ENCODE peak calls at places on chromosomes 5 and 9, in seven cellular contexts. A, I, B, S, O, R and D are unnamed samples.

GRCh38 chr9:111050819-111051218 is 12.5 kb upstream of the LPAR1 start:
- DNase-seq in S (peak), A (peak), I (no peak), O (no peak), R (no peak), B (peak), D (no peak)

GRCh38 chr9:96556701-96557461 is 62.8 kb downstream of the CDC14B start:
- DNase-seq in S (no peak), A (no peak), O (no peak), I (no peak), B (peak), R (no peak), D (no peak)

GRCh38 chr5:170603578-170604565 is 100.1 kb downstream of the KCNIP1 start:
- DNase-seq in B (peak), A (peak), O (peak), S (peak), I (no peak), R (peak), D (peak)

GRCh38 chr9:91029621-91030361 is 228.2 kb downstream of the SYK start:
- DNase-seq in O (no peak), B (no peak), I (no peak), A (no peak), S (no peak), R (no peak), D (no peak)

GRCh38 chr5:132768485-132768868 is 8.6 kb downstream of the SEPTIN8 start:
- DNase-seq in A (no peak), R (no peak), B (no peak), O (no peak), S (no peak), I (no peak), D (no peak)

GRCh38 chr5:135053278-135053677 is 19.2 kb upstream of the PITX1 start:
- DNase-seq in S (no peak), R (no peak), O (no peak), A (no peak), B (no peak), I (no peak), D (no peak)

GRCh38 chr9:37408933-37409710 is 13.4 kb upstream of the GRHPR start:
- DNase-seq in O (no peak), R (no peak), B (no peak), S (no peak), I (peak), A (no peak), D (peak)

GRCh38 chr5:164422400-164422799 is 917.0 kb downstream of the MAT2B start:
- DNase-seq in O (peak), S (no peak), B (peak), I (no peak), A (peak), R (no peak), D (no peak)

GRCh38 chr5:151038801-151039238 is 18.4 kb downstream of the GPX3 start:
- DNase-seq in A (peak), I (no peak), S (no peak), O (no peak), R (no peak), B (peak), D (no peak)

GRCh38 chr5:54311178-54311811 is 922 bp upstream of the ARL15 start:
- DNase-seq in A (peak), B (peak), S (peak), O (no peak), R (peak), I (no peak), D (no peak)

GRCh38 chr9:126471084-126471611 is 142.6 kb upstream of the LMX1B start:
- DNase-seq in B (peak), S (peak), O (no peak), I (peak), A (peak), R (no peak), D (peak)

GRCh38 chr5:168929656-168930055 is 350.5 kb upstream of the PANK3 start:
- DNase-seq in I (no peak), O (no peak), B (no peak), S (no peak), R (no peak), A (no peak), D (no peak)

GRCh38 chr9:135404451-135405144 is 75.0 kb upstream of the PPP1R26 start:
- DNase-seq in B (no peak), A (no peak), S (no peak), I (no peak), O (no peak), R (no peak), D (no peak)

GRCh38 chr9:83572524-83572923 is 34.3 kb upstream of the FRMD3 start:
- DNase-seq in B (peak), S (peak), O (no peak), R (no peak), I (no peak), A (peak), D (no peak)

GRCh38 chr9:6930827-6931226 is 173.1 kb downstream of the KDM4C start:
- DNase-seq in B (peak), I (peak), O (no peak), S (peak), A (peak), R (no peak), D (no peak)

GRCh38 chr5:61333351-61334223 is 1.5 kb downstream of the ZSWIM6 start:
- DNase-seq in S (peak), I (peak), A (peak), B (peak), O (peak), R (peak), D (peak)

GRCh38 chr5:92320446-92320845 is 937.3 kb upstream of the ARRDC3 start:
- DNase-seq in R (no peak), B (no peak), I (no peak), S (no peak), A (peak), O (no peak), D (no peak)

GRCh38 chr5:10987881-10988504 is 227.0 kb upstream of the DAP start:
- DNase-seq in O (peak), R (peak), B (peak), S (peak), A (peak), I (peak), D (peak)